ENCODE peak calls at places on chromosomes 2 and 18, in five cellular contexts. I is HL-60, U is NCI-H1105 treated with DMSO at 0.1 percent for 48 hours, E is RWPE1, Q is spleen. L is an unnamed sample.
A peak's percentile ranks its signal among the peaks of the same experiment; 100 is the strongest.

GRCh38 chr18:79531386-79531785 is 135.7 kb downstream of the NFATC1 start:
- DNase-seq in I (no peak), U (no peak), E (no peak), Q (peak; percentile 56), L (no peak)

GRCh38 chr18:44946529-44947113 is 265.9 kb downstream of the SETBP1 start:
- DNase-seq in I (no peak), U (peak; percentile 37), E (no peak), Q (no peak), L (no peak)

GRCh38 chr2:99933894-99934650 is 208.3 kb downstream of the AFF3 start:
- DNase-seq in I (no peak), U (no peak), E (no peak), Q (no peak), L (no peak)

GRCh38 chr2:46315103-46315890 is 18.1 kb downstream of the EPAS1 start:
- DNase-seq in I (no peak), U (no peak), E (peak; percentile 91), Q (peak; percentile 79), L (no peak)

GRCh38 chr2:119718391-119719260 is 39.6 kb downstream of the TMEM177 start:
- DNase-seq in I (no peak), U (no peak), E (no peak), Q (peak; percentile 23), L (no peak)

GRCh38 chr2:54638774-54639187 is 84.7 kb upstream of the EML6 start:
- DNase-seq in I (no peak), U (no peak), E (no peak), Q (no peak), L (no peak)

GRCh38 chr2:36777272-36777671 is 80.8 kb downstream of the VIT start:
- DNase-seq in I (no peak), U (no peak), E (no peak), Q (no peak), L (no peak)

GRCh38 chr2:43495727-43496126 is 100.1 kb downstream of the THADA start:
- DNase-seq in I (no peak), U (no peak), E (peak; percentile 53), Q (no peak), L (no peak)

GRCh38 chr2:29518988-29519925 is 402.1 kb downstream of the ALK start:
- DNase-seq in I (no peak), U (no peak), E (no peak), Q (no peak), L (no peak)

GRCh38 chr2:170258382-170258781 is 80.4 kb downstream of the MYO3B start:
- DNase-seq in I (no peak), U (no peak), E (no peak), Q (no peak), L (no peak)